ENCODE peak calls at places on chromosomes 7 and 10, in four cellular contexts. One of them, this sample, is unnamed.

GRCh38 chr7:151736403-151736909 is 140.5 kb downstream of the PRKAG2 start:
- DNase-seq in mesothelial cell of epicardium: no peak
- DNase-seq in tibial nerve: peak
- DNase-seq in mammary epithelial cell: peak
- DNase-seq in this sample: no peak

GRCh38 chr7:17474724-17475344 is 176.4 kb downstream of the AHR start:
- DNase-seq in mammary epithelial cell: no peak
- DNase-seq in mesothelial cell of epicardium: no peak
- DNase-seq in tibial nerve: no peak
- DNase-seq in this sample: no peak

GRCh38 chr7:136326045-136326610 is 349.0 kb upstream of the MTPN start:
- DNase-seq in mesothelial cell of epicardium: no peak
- DNase-seq in tibial nerve: no peak
- DNase-seq in mammary epithelial cell: no peak
- DNase-seq in this sample: no peak

GRCh38 chr7:66952343-66953043 is 31.5 kb downstream of the TMEM248 start:
- DNase-seq in mesothelial cell of epicardium: no peak
- DNase-seq in tibial nerve: no peak
- DNase-seq in mammary epithelial cell: peak
- DNase-seq in this sample: no peak

GRCh38 chr7:92767427-92767826 is 68.9 kb downstream of the CDK6 start:
- DNase-seq in mammary epithelial cell: peak
- DNase-seq in mesothelial cell of epicardium: no peak
- DNase-seq in tibial nerve: no peak
- DNase-seq in this sample: no peak

GRCh38 chr7:86942995-86943394 is 116.5 kb downstream of the ELAPOR2 start:
- DNase-seq in mesothelial cell of epicardium: no peak
- DNase-seq in tibial nerve: no peak
- DNase-seq in mammary epithelial cell: no peak
- DNase-seq in this sample: no peak

GRCh38 chr10:114543456-114543855 is 114.6 kb downstream of the ABLIM1 start:
- DNase-seq in mammary epithelial cell: no peak
- DNase-seq in tibial nerve: no peak
- DNase-seq in mesothelial cell of epicardium: no peak
- DNase-seq in this sample: no peak

GRCh38 chr10:4331150-4331549 is 494.9 kb upstream of the AKR1E2 start:
- DNase-seq in mammary epithelial cell: peak
- DNase-seq in tibial nerve: no peak
- DNase-seq in mesothelial cell of epicardium: no peak
- DNase-seq in this sample: no peak

GRCh38 chr7:41207141-41207540 is 495.7 kb downstream of the INHBA start:
- DNase-seq in tibial nerve: no peak
- DNase-seq in mammary epithelial cell: no peak
- DNase-seq in mesothelial cell of epicardium: no peak
- DNase-seq in this sample: no peak

GRCh38 chr7:100676501-100677306 is 3.2 kb downstream of the GNB2 start:
- DNase-seq in tibial nerve: no peak
- DNase-seq in mammary epithelial cell: no peak
- DNase-seq in mesothelial cell of epicardium: no peak
- DNase-seq in this sample: no peak

GRCh38 chr10:71729023-71729649 is 9.6 kb upstream of the C10orf105 start:
- DNase-seq in mammary epithelial cell: peak
- DNase-seq in mesothelial cell of epicardium: peak
- DNase-seq in tibial nerve: no peak
- DNase-seq in this sample: no peak

GRCh38 chr10:24207781-24208611 is 942 bp upstream of the KIAA1217 start:
- DNase-seq in tibial nerve: no peak
- DNase-seq in mammary epithelial cell: no peak
- DNase-seq in mesothelial cell of epicardium: no peak
- DNase-seq in this sample: no peak

GRCh38 chr10:46514899-46515298 is 41.6 kb downstream of the GPRIN2 start:
- DNase-seq in mammary epithelial cell: no peak
- DNase-seq in mesothelial cell of epicardium: no peak
- DNase-seq in tibial nerve: no peak
- DNase-seq in this sample: no peak

GRCh38 chr7:105769951-105770628 is 106.3 kb downstream of the ATXN7L1 start:
- DNase-seq in mesothelial cell of epicardium: no peak
- DNase-seq in mammary epithelial cell: no peak
- DNase-seq in tibial nerve: no peak
- DNase-seq in this sample: peak

GRCh38 chr7:39406464-39406863 is 159.7 kb upstream of the YAE1 start:
- DNase-seq in mesothelial cell of epicardium: no peak
- DNase-seq in tibial nerve: no peak
- DNase-seq in mammary epithelial cell: no peak
- DNase-seq in this sample: no peak

DNA sequence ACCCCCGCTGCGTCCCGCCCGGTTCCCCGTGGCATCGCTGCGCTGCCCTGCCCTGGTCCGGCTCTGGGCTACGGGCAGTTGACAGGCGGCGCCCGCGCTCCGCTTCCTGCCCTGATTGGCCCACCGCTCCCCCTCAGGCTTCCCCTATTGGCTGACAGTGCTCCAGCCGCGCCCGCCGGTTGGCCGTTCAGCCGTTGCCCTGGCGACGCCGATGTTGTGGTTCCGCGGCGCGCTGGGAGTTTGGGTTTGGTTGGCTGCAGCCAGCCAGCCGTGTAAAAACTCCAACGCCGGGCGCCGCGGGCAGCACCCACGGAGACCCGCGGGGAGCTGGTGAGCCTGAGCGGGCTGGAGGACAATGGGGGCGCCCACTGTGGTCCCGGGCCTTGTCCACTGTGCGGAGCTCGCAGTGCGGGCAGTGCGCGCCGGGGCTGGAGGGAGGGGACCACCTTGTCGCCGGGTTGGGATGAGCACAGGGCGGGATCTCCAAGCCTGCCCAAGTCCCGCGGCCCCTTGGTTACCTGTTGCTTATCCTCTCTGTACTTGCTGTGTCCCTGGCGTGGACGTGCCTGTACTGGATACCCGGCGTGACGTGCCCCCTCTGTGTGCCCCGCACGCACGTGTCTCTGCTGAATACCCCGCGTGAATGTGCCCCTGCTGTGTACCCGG is at the start of gene C7orf57:
- DNase-seq in mesothelial cell of epicardium: peak
- DNase-seq in mammary epithelial cell: peak
- DNase-seq in tibial nerve: peak
- DNase-seq in this sample: peak
- TF ChIP-seq CTCF in mesothelial cell of epicardium: no peak
- TF ChIP-seq CTCF in mammary epithelial cell: no peak
- TF ChIP-seq CTCF in tibial nerve: peak
- TF ChIP-seq CTCF in this sample: no peak

GRCh38 chr7:130867039-130867438 is 133.0 kb upstream of the KLF14 start:
- DNase-seq in tibial nerve: no peak
- DNase-seq in mammary epithelial cell: no peak
- DNase-seq in mesothelial cell of epicardium: no peak
- DNase-seq in this sample: no peak

GRCh38 chr7:130867581-130868136 is 133.7 kb upstream of the KLF14 start:
- DNase-seq in mesothelial cell of epicardium: no peak
- DNase-seq in mammary epithelial cell: no peak
- DNase-seq in tibial nerve: no peak
- DNase-seq in this sample: no peak

GRCh38 chr7:130869918-130870317 is 135.9 kb upstream of the KLF14 start:
- DNase-seq in mammary epithelial cell: no peak
- DNase-seq in mesothelial cell of epicardium: no peak
- DNase-seq in tibial nerve: no peak
- DNase-seq in this sample: no peak

GRCh38 chr7:130868150-130868549 is 134.1 kb upstream of the KLF14 start:
- DNase-seq in mammary epithelial cell: no peak
- DNase-seq in tibial nerve: no peak
- DNase-seq in mesothelial cell of epicardium: no peak
- DNase-seq in this sample: no peak

DNA sequence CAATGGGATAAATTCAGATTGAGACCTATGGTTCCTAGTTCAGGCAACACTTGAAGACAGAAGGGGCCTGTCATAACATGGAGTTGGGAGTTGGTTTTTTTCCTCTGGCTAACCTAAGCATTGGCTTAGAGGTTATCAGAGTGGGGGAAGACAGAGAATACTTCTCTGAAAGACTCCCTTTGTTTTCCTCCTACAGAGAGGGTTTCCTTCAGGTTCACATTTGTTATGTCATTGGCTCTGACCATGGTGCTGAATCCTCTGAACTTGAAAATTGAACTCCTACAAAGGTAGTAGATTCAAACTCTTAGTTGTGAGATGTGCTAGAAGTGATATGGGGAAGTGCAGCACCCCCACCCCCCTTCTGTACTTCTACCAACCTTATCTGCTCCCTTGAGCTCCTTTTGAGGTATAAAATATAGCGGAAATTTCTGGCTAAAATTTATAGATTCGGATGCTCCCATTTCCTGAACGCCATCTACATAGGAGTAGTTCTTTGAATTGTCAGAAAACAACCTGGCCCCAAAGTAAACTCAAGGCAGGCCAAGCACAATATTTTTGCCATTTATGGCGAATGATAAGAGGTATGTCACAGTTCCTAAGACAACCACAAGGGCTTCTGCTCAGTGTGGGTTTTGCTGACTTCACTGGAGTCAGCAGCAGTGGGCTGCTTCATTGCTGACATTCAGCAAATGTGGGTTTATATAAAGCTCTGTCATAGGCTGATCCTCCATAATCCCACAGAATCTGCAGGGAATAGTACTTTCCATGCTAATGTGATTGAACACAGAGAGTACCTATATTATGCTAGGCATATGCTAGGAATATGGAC is 131.6 kb upstream of the KLF14 start:
- DNase-seq in mammary epithelial cell: peak
- DNase-seq in mesothelial cell of epicardium: no peak
- DNase-seq in tibial nerve: no peak
- DNase-seq in this sample: no peak
- TF ChIP-seq CTCF in mammary epithelial cell: no peak
- TF ChIP-seq CTCF in mesothelial cell of epicardium: no peak
- TF ChIP-seq CTCF in tibial nerve: no peak
- TF ChIP-seq CTCF in this sample: no peak

DNA sequence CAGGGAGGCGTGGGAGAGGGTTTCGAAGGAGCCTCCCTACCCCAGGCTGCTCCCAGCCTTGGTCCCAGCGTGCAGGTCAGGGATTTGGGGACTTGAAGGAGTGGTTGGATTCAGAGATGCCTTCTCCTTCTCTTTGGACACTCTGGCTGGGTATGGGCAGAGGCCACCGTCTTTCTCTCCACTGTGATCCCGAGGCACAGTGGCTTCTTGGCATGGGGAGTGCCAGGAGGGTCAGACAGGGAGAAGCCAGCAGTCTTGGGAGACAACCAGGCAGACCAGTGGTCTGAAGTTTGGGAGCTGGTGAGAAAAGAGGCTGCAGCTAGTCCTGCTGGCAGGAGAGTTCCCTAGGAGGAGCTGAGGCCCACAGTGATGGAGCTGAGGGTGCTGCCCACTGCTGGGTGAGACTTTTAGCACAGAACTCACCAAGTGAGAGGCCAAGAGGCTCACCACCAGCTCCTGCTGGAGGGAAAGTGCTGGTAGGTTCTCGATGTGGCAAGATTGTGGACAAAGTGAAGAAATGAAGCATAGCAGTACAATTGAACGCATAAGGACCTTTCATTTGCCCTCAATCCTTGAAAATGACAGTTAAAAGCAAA is 35.2 kb upstream of the WDFY4 start:
- DNase-seq in tibial nerve: no peak
- DNase-seq in mammary epithelial cell: no peak
- DNase-seq in mesothelial cell of epicardium: no peak
- DNase-seq in this sample: no peak
- TF ChIP-seq CTCF in tibial nerve: no peak
- TF ChIP-seq CTCF in mammary epithelial cell: no peak
- TF ChIP-seq CTCF in mesothelial cell of epicardium: no peak
- TF ChIP-seq CTCF in this sample: no peak

DNA sequence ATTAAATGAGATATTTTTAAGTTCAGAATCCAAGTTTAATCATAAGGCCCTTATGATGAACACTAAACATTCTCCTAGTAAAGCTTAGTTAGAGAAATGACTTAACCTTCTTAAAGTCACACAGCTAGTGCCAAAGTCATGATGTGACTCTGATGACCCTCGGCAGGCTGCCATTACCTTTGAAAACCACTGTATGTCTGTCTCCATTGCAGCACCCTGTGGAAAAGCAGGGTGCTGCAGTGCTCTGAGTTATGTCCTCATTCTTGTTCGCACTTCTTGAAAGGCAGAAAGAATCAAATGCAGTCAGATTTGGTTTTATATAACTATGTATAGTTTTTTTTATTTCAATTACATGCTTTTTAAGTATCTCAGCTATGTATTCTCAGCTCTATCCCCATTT is 105.0 kb downstream of the PHTF2 start:
- DNase-seq in mammary epithelial cell: no peak
- DNase-seq in mesothelial cell of epicardium: no peak
- DNase-seq in tibial nerve: no peak
- DNase-seq in this sample: no peak
- TF ChIP-seq CTCF in mammary epithelial cell: peak
- TF ChIP-seq CTCF in mesothelial cell of epicardium: no peak
- TF ChIP-seq CTCF in tibial nerve: no peak
- TF ChIP-seq CTCF in this sample: peak

GRCh38 chr7:3650844-3651243 is 349.8 kb downstream of the SDK1 start:
- DNase-seq in tibial nerve: no peak
- DNase-seq in mesothelial cell of epicardium: no peak
- DNase-seq in mammary epithelial cell: peak
- DNase-seq in this sample: no peak

GRCh38 chr7:3648276-3648675 is 347.2 kb downstream of the SDK1 start:
- DNase-seq in mesothelial cell of epicardium: no peak
- DNase-seq in tibial nerve: no peak
- DNase-seq in mammary epithelial cell: peak
- DNase-seq in this sample: no peak

GRCh38 chr7:3649678-3650445 is 348.8 kb downstream of the SDK1 start:
- DNase-seq in mesothelial cell of epicardium: no peak
- DNase-seq in tibial nerve: no peak
- DNase-seq in mammary epithelial cell: peak
- DNase-seq in this sample: no peak

GRCh38 chr7:3649250-3649649 is 348.2 kb downstream of the SDK1 start:
- DNase-seq in tibial nerve: no peak
- DNase-seq in mesothelial cell of epicardium: no peak
- DNase-seq in mammary epithelial cell: no peak
- DNase-seq in this sample: no peak
- TF ChIP-seq CTCF in tibial nerve: no peak
- TF ChIP-seq CTCF in mesothelial cell of epicardium: no peak
- TF ChIP-seq CTCF in mammary epithelial cell: no peak
- TF ChIP-seq CTCF in this sample: no peak